ENCODE peak calls at places on chromosomes 1 and 21, in eight cellular contexts. One of them, this sample, is unnamed.
A peak's percentile ranks its signal among the peaks of the same experiment; 100 is the strongest.

GRCh38 chr1:53946252-53947171 is at the start of gene LRRC42:
- DNase-seq in fibroblast of lung: no peak
- DNase-seq in Caco-2: no peak
- DNase-seq in OCI-LY7: peak; percentile 88
- DNase-seq in ovary: no peak
- DNase-seq in A673: no peak
- DNase-seq in Panc1: no peak
- DNase-seq in kidney: no peak
- DNase-seq in this sample: no peak

GRCh38 chr1:54158071-54158470 is 5.3 kb upstream of the CDCP2 start:
- DNase-seq in A673: peak; percentile 16
- DNase-seq in fibroblast of lung: no peak
- DNase-seq in kidney: no peak
- DNase-seq in Panc1: no peak
- DNase-seq in Caco-2: no peak
- DNase-seq in OCI-LY7: no peak
- DNase-seq in ovary: no peak
- DNase-seq in this sample: peak; percentile 92

GRCh38 chr1:160834945-160835565 is 27.6 kb downstream of the CD244 start:
- DNase-seq in A673: peak; percentile 55
- DNase-seq in kidney: no peak
- DNase-seq in ovary: no peak
- DNase-seq in Panc1: no peak
- DNase-seq in OCI-LY7: peak; percentile 80
- DNase-seq in Caco-2: peak; percentile 64
- DNase-seq in fibroblast of lung: peak; percentile 7
- DNase-seq in this sample: no peak

GRCh38 chr1:172335377-172335776 is 85.1 kb upstream of the C1orf105 start:
- DNase-seq in A673: no peak
- DNase-seq in Caco-2: no peak
- DNase-seq in ovary: no peak
- DNase-seq in OCI-LY7: no peak
- DNase-seq in fibroblast of lung: no peak
- DNase-seq in kidney: no peak
- DNase-seq in Panc1: no peak
- DNase-seq in this sample: no peak

GRCh38 chr1:38114231-38114630 is 67.6 kb upstream of the POU3F1 start:
- DNase-seq in OCI-LY7: no peak
- DNase-seq in fibroblast of lung: peak; percentile 57
- DNase-seq in A673: peak; percentile 94
- DNase-seq in kidney: no peak
- DNase-seq in Caco-2: no peak
- DNase-seq in Panc1: no peak
- DNase-seq in ovary: no peak
- DNase-seq in this sample: peak; percentile 92

GRCh38 chr1:93908394-93909145 is 660 bp downstream of the GCLM start:
- DNase-seq in Caco-2: peak; percentile 39
- DNase-seq in Panc1: no peak
- DNase-seq in A673: peak; percentile 34
- DNase-seq in OCI-LY7: peak; percentile 74
- DNase-seq in fibroblast of lung: peak; percentile 7
- DNase-seq in kidney: peak; percentile 87
- DNase-seq in ovary: peak; percentile 41
- DNase-seq in this sample: peak; percentile 40

GRCh38 chr1:110393691-110394564 is 3.1 kb upstream of the SLC16A4 start:
- DNase-seq in ovary: no peak
- DNase-seq in fibroblast of lung: peak; percentile 85
- DNase-seq in A673: no peak
- DNase-seq in Panc1: no peak
- DNase-seq in OCI-LY7: no peak
- DNase-seq in kidney: no peak
- DNase-seq in Caco-2: peak; percentile 56
- DNase-seq in this sample: peak; percentile 70

GRCh38 chr1:53554592-53555305 is 95.5 kb downstream of the DMRTB1 start:
- DNase-seq in kidney: peak; percentile 56
- DNase-seq in fibroblast of lung: no peak
- DNase-seq in ovary: no peak
- DNase-seq in Caco-2: no peak
- DNase-seq in A673: no peak
- DNase-seq in OCI-LY7: no peak
- DNase-seq in Panc1: no peak
- DNase-seq in this sample: no peak

GRCh38 chr1:148372731-148373130 is 110.4 kb downstream of the PPIAL4G start:
- DNase-seq in Panc1: no peak
- DNase-seq in kidney: no peak
- DNase-seq in OCI-LY7: no peak
- DNase-seq in ovary: no peak
- DNase-seq in fibroblast of lung: peak; percentile 41
- DNase-seq in A673: no peak
- DNase-seq in Caco-2: no peak
- DNase-seq in this sample: peak; percentile 24

GRCh38 chr1:107483949-107484348 is 343.1 kb downstream of the NTNG1 start:
- DNase-seq in Panc1: no peak
- DNase-seq in A673: no peak
- DNase-seq in kidney: no peak
- DNase-seq in fibroblast of lung: no peak
- DNase-seq in OCI-LY7: no peak
- DNase-seq in Caco-2: no peak
- DNase-seq in ovary: no peak
- DNase-seq in this sample: no peak

GRCh38 chr1:87279201-87279860 is 49.3 kb upstream of the LMO4 start:
- DNase-seq in ovary: no peak
- DNase-seq in kidney: no peak
- DNase-seq in A673: peak; percentile 11
- DNase-seq in OCI-LY7: no peak
- DNase-seq in fibroblast of lung: peak; percentile 67
- DNase-seq in Panc1: no peak
- DNase-seq in Caco-2: no peak
- DNase-seq in this sample: no peak

GRCh38 chr21:14862794-14863720 is 201.7 kb downstream of the NRIP1 start:
- DNase-seq in Panc1: no peak
- DNase-seq in OCI-LY7: peak; percentile 18
- DNase-seq in A673: peak; percentile 32
- DNase-seq in ovary: no peak
- DNase-seq in kidney: no peak
- DNase-seq in fibroblast of lung: no peak
- DNase-seq in Caco-2: no peak
- DNase-seq in this sample: no peak

GRCh38 chr1:81803423-81804103 is 2.8 kb downstream of the ADGRL2 start:
- DNase-seq in OCI-LY7: no peak
- DNase-seq in A673: no peak
- DNase-seq in ovary: no peak
- DNase-seq in Caco-2: no peak
- DNase-seq in fibroblast of lung: peak; percentile 25
- DNase-seq in kidney: no peak
- DNase-seq in Panc1: no peak
- DNase-seq in this sample: no peak

GRCh38 chr1:111733183-111733995 is 5.8 kb downstream of the INKA2 start:
- DNase-seq in A673: no peak
- DNase-seq in fibroblast of lung: peak; percentile 73
- DNase-seq in Panc1: no peak
- DNase-seq in OCI-LY7: no peak
- DNase-seq in Caco-2: peak; percentile 25
- DNase-seq in kidney: peak; percentile 82
- DNase-seq in ovary: no peak
- DNase-seq in this sample: peak; percentile 74

GRCh38 chr1:43978551-43979260 is at the start of gene B4GALT2:
- DNase-seq in Caco-2: peak; percentile 58
- DNase-seq in A673: peak; percentile 69
- DNase-seq in OCI-LY7: no peak
- DNase-seq in ovary: peak; percentile 62
- DNase-seq in Panc1: no peak
- DNase-seq in fibroblast of lung: peak; percentile 32
- DNase-seq in kidney: no peak
- DNase-seq in this sample: peak; percentile 70

GRCh38 chr1:205065666-205066065 is 18.6 kb downstream of the TMEM81 start:
- DNase-seq in OCI-LY7: no peak
- DNase-seq in fibroblast of lung: no peak
- DNase-seq in Panc1: no peak
- DNase-seq in kidney: no peak
- DNase-seq in Caco-2: no peak
- DNase-seq in A673: no peak
- DNase-seq in ovary: no peak
- DNase-seq in this sample: no peak

GRCh38 chr1:213457097-213457680 is 406.1 kb downstream of the RPS6KC1 start:
- DNase-seq in A673: no peak
- DNase-seq in ovary: no peak
- DNase-seq in Caco-2: no peak
- DNase-seq in kidney: no peak
- DNase-seq in Panc1: no peak
- DNase-seq in OCI-LY7: no peak
- DNase-seq in fibroblast of lung: no peak
- DNase-seq in this sample: peak; percentile 90

GRCh38 chr1:213452504-213452903 is 401.5 kb downstream of the RPS6KC1 start:
- DNase-seq in Panc1: no peak
- DNase-seq in ovary: no peak
- DNase-seq in kidney: no peak
- DNase-seq in A673: no peak
- DNase-seq in OCI-LY7: no peak
- DNase-seq in Caco-2: no peak
- DNase-seq in fibroblast of lung: no peak
- DNase-seq in this sample: no peak

DNA sequence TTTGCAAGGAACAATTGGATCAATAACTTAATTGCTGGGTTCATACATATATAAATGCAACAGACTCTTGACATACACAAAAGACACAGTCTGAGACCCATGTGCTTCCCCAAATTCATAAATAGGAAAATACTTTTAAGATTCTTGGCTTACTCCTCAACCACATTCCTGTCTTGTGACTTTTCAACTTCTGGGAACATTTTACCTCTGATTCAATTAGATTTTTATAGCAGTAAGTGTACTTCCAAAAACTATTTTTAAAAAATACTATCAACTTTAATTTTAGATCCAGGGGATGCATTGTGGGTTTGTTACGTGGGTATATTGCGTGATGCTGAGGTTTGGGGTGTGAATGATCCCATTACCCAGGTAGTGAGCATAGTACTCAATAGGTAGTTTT is 406.7 kb downstream of the RPS6KC1 start:
- DNase-seq in ovary: no peak
- DNase-seq in Caco-2: no peak
- DNase-seq in fibroblast of lung: peak; percentile 14
- DNase-seq in OCI-LY7: no peak
- DNase-seq in kidney: no peak
- DNase-seq in A673: no peak
- DNase-seq in Panc1: no peak
- DNase-seq in this sample: peak; percentile 7
- H3K4me3 ChIP-seq in ovary: no peak overlapping the region
- H3K4me3 ChIP-seq in Caco-2: no peak overlapping the region
- H3K4me3 ChIP-seq in fibroblast of lung: no peak overlapping the region
- H3K4me3 ChIP-seq in OCI-LY7: no peak overlapping the region
- H3K4me3 ChIP-seq in kidney: no peak overlapping the region
- H3K4me3 ChIP-seq in A673: no peak overlapping the region
- H3K4me3 ChIP-seq in Panc1: no peak overlapping the region
- H3K4me3 ChIP-seq in this sample: no peak overlapping the region

GRCh38 chr1:154925335-154926170 is 11.0 kb downstream of the PMVK start:
- DNase-seq in A673: no peak
- DNase-seq in Caco-2: no peak
- DNase-seq in ovary: no peak
- DNase-seq in Panc1: no peak
- DNase-seq in kidney: no peak
- DNase-seq in fibroblast of lung: no peak
- DNase-seq in OCI-LY7: no peak
- DNase-seq in this sample: no peak

GRCh38 chr1:154931940-154932487 is 4.5 kb downstream of the PMVK start:
- DNase-seq in fibroblast of lung: no peak
- DNase-seq in Caco-2: peak; percentile 39
- DNase-seq in kidney: peak; percentile 88
- DNase-seq in ovary: no peak
- DNase-seq in OCI-LY7: no peak
- DNase-seq in Panc1: no peak
- DNase-seq in A673: no peak
- DNase-seq in this sample: no peak

GRCh38 chr1:154923695-154924094 is 12.8 kb downstream of the PMVK start:
- DNase-seq in Panc1: no peak
- DNase-seq in fibroblast of lung: no peak
- DNase-seq in A673: no peak
- DNase-seq in ovary: no peak
- DNase-seq in OCI-LY7: no peak
- DNase-seq in kidney: peak; percentile 29
- DNase-seq in Caco-2: no peak
- DNase-seq in this sample: no peak

GRCh38 chr1:154926201-154926600 is 10.3 kb downstream of the PMVK start:
- DNase-seq in ovary: no peak
- DNase-seq in Panc1: no peak
- DNase-seq in kidney: no peak
- DNase-seq in fibroblast of lung: no peak
- DNase-seq in Caco-2: no peak
- DNase-seq in A673: no peak
- DNase-seq in OCI-LY7: no peak
- DNase-seq in this sample: no peak
- H3K36me3 ChIP-seq in ovary: no peaks in the 10 kb centered on the region
- H3K36me3 ChIP-seq in Panc1: no peaks in the 10 kb centered on the region
- H3K36me3 ChIP-seq in kidney: peaks cover 22% of the 10 kb centered on the region
- H3K36me3 ChIP-seq in fibroblast of lung: peaks cover 2% of the 10 kb centered on the region
- H3K36me3 ChIP-seq in Caco-2: no peaks in the 10 kb centered on the region
- H3K36me3 ChIP-seq in A673: no peaks in the 10 kb centered on the region
- H3K36me3 ChIP-seq in OCI-LY7: peaks cover 78% of the 10 kb centered on the region
- H3K36me3 ChIP-seq in this sample: peaks cover 28% of the 10 kb centered on the region

GRCh38 chr1:177444997-177445746 is 274.4 kb downstream of the BRINP2 start:
- DNase-seq in OCI-LY7: no peak
- DNase-seq in Caco-2: no peak
- DNase-seq in Panc1: no peak
- DNase-seq in A673: no peak
- DNase-seq in kidney: no peak
- DNase-seq in fibroblast of lung: no peak
- DNase-seq in ovary: no peak
- DNase-seq in this sample: no peak
- H3K9me3 ChIP-seq in OCI-LY7: no peaks in the 10 kb centered on the region
- H3K9me3 ChIP-seq in Caco-2: no peaks in the 10 kb centered on the region
- H3K9me3 ChIP-seq in Panc1: no peaks in the 10 kb centered on the region
- H3K9me3 ChIP-seq in A673: no peaks in the 10 kb centered on the region
- H3K9me3 ChIP-seq in kidney: no peaks in the 10 kb centered on the region
- H3K9me3 ChIP-seq in fibroblast of lung: no peaks in the 10 kb centered on the region
- H3K9me3 ChIP-seq in ovary: no peaks in the 10 kb centered on the region
- H3K9me3 ChIP-seq in this sample: no peaks in the 10 kb centered on the region

GRCh38 chr1:17069452-17070162 is 15.8 kb upstream of the SDHB start:
- DNase-seq in fibroblast of lung: no peak
- DNase-seq in ovary: no peak
- DNase-seq in kidney: no peak
- DNase-seq in Panc1: no peak
- DNase-seq in OCI-LY7: no peak
- DNase-seq in Caco-2: no peak
- DNase-seq in A673: no peak
- DNase-seq in this sample: no peak

GRCh38 chr1:17067465-17068245 is 13.8 kb upstream of the SDHB start:
- DNase-seq in ovary: no peak
- DNase-seq in OCI-LY7: no peak
- DNase-seq in A673: no peak
- DNase-seq in Panc1: no peak
- DNase-seq in fibroblast of lung: no peak
- DNase-seq in kidney: no peak
- DNase-seq in Caco-2: no peak
- DNase-seq in this sample: no peak

GRCh38 chr1:17066530-17067426 is 12.9 kb upstream of the SDHB start:
- DNase-seq in ovary: no peak
- DNase-seq in Panc1: no peak
- DNase-seq in kidney: no peak
- DNase-seq in A673: no peak
- DNase-seq in Caco-2: no peak
- DNase-seq in fibroblast of lung: no peak
- DNase-seq in OCI-LY7: no peak
- DNase-seq in this sample: no peak

GRCh38 chr1:17068789-17069188 is 15.0 kb upstream of the SDHB start:
- DNase-seq in A673: no peak
- DNase-seq in Panc1: no peak
- DNase-seq in OCI-LY7: no peak
- DNase-seq in Caco-2: no peak
- DNase-seq in kidney: no peak
- DNase-seq in ovary: no peak
- DNase-seq in fibroblast of lung: no peak
- DNase-seq in this sample: no peak

GRCh38 chr1:17065667-17066066 is 11.8 kb upstream of the SDHB start:
- DNase-seq in Panc1: no peak
- DNase-seq in kidney: no peak
- DNase-seq in A673: no peak
- DNase-seq in OCI-LY7: no peak
- DNase-seq in Caco-2: no peak
- DNase-seq in ovary: no peak
- DNase-seq in fibroblast of lung: no peak
- DNase-seq in this sample: no peak
- H3K4me3 ChIP-seq in Panc1: no peak overlapping the region
- H3K4me3 ChIP-seq in kidney: no peak overlapping the region
- H3K4me3 ChIP-seq in A673: no peak overlapping the region
- H3K4me3 ChIP-seq in OCI-LY7: no peak overlapping the region
- H3K4me3 ChIP-seq in Caco-2: no peak overlapping the region
- H3K4me3 ChIP-seq in ovary: no peak overlapping the region
- H3K4me3 ChIP-seq in fibroblast of lung: no peak overlapping the region
- H3K4me3 ChIP-seq in this sample: no peak overlapping the region